ENCODE peak calls at places on chromosomes 1 and 21, in four cellular contexts. I is adrenal gland, E is uterus, A is psoas muscle. H is an unnamed sample.

GRCh38 chr1:172815740-172816139 is 156.8 kb downstream of the FASLG start:
- DNase-seq in I (no peak), E (no peak), A (no peak), H (no peak)

GRCh38 chr21:16075594-16076282 is 346.0 kb downstream of the USP25 start:
- DNase-seq in I (no peak), E (no peak), A (no peak), H (no peak)

GRCh38 chr1:30512253-30512921 is 211.0 kb downstream of the MATN1 start:
- DNase-seq in I (no peak), E (no peak), A (no peak), H (no peak)

GRCh38 chr21:45027241-45028196 is 46.9 kb upstream of the ADARB1 start:
- DNase-seq in I (no peak), E (no peak), A (no peak), H (no peak)

GRCh38 chr1:64122588-64122987 is 80.8 kb upstream of the UBE2U start:
- DNase-seq in I (no peak), E (no peak), A (no peak), H (no peak)

GRCh38 chr1:203148127-203148526 is 20.6 kb downstream of the ADORA1 start:
- DNase-seq in I (no peak), E (no peak), A (no peak), H (no peak)

GRCh38 chr1:94069649-94070285 is 51.2 kb downstream of the ABCA4 start:
- DNase-seq in I (no peak), E (no peak), A (no peak), H (no peak)

GRCh38 chr21:36663033-36663855 is 35.7 kb upstream of the SIM2 start:
- DNase-seq in I (no peak), E (no peak), A (no peak), H (no peak)

GRCh38 chr1:17661546-17662157 is 93.5 kb upstream of the ACTL8 start:
- DNase-seq in I (peak), E (peak), A (peak), H (peak)

GRCh38 chr1:214224605-214225354 is 56.2 kb upstream of the SMYD2 start:
- DNase-seq in I (no peak), E (no peak), A (no peak), H (no peak)

GRCh38 chr1:81254068-81254467 is 546.7 kb upstream of the ADGRL2 start:
- DNase-seq in I (no peak), E (no peak), A (no peak), H (no peak)

GRCh38 chr1:232368821-232369321 is 261.1 kb downstream of the SIPA1L2 start:
- DNase-seq in I (no peak), E (no peak), A (no peak), H (no peak)

GRCh38 chr1:91725961-91726704 is 159.8 kb downstream of the TGFBR3 start:
- DNase-seq in I (peak), E (peak), A (peak), H (no peak)

GRCh38 chr1:39047374-39048229 is 21.5 kb downstream of the NDUFS5 start:
- DNase-seq in I (peak), E (peak), A (peak), H (no peak)

GRCh38 chr1:210123383-210123782 is 109.2 kb upstream of the SERTAD4 start:
- DNase-seq in I (no peak), E (no peak), A (no peak), H (no peak)

GRCh38 chr21:34819357-34819999 is 150.7 kb downstream of the CLIC6 start:
- DNase-seq in I (no peak), E (no peak), A (no peak), H (no peak)
- H3K27ac ChIP-seq in I (no peak), E (no peak), A (peak), H (no peak)

GRCh38 chr1:236417325-236417724 is 23.2 kb downstream of the EDARADD start:
- DNase-seq in I (no peak), E (no peak), A (no peak), H (no peak)
- H3K27ac ChIP-seq in I (no peak), E (no peak), A (no peak), H (no peak)

DNA sequence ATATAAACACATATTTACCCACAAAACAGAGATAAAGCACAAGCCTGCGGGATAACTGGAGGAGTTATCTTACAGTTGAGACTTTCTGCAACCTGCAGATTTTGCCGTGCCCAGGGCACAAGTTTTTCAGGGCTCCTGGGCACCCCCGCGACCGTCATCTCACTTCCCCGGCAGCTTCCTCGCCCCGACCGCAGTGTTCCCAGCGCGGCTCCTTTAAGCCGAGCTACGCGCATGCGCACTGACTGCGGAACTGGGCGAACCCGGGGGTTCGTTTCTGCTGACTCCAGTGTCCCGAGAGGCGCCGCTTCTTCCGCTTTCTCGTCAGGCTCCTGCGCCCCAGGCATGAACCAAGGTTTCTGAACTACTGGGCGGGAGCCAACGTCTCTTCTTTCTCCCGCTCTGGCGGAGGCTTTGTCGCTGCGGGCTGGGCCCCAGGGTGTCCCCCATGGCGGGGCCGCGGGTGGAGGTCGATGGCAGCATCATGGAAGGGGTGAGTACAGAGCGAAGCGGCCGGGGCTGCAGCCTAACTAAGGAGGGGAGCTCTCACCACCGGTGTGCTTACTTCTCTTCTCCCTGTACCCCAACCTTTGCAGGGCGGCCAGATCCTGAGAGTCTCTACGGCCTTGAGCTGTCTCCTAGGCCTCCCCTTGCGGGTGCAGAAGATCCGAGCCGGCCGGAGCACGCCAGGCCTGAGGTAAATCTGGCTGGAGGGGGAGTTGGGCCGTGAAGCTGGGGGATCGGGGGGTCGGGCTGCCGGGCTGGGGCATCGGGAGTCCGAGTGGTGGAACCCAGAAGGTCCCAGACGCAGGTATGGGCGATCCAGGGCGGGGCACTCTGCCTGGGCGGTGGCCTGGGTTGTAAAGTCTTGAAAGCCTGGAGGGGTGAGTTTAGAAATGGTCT is at the start of gene RTCA:
- DNase-seq in I (peak), E (peak), A (peak), H (peak)
- H3K27ac ChIP-seq in I (peak), E (peak), A (peak), H (peak)

DNA sequence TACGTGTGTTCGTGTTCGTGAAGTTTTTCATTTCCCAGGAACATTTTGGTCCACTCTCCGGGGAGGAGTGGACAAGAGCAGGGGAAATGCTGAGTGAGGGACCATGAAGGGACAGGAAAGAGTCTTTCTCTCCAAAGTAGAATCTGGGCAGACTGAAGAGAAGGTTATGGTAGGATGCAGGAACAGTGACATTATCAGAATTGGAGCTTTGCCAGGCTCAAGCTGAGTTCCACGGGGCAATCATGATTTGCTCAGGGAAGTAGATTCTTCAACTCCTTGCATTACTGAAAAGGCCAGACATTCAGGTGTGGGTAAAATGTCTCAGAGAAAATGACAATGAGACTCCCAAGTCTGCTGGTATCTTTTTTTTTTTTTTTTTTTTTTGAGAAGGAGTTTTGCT is 16.6 kb downstream of the ATP1A4 start:
- DNase-seq in I (no peak), E (no peak), A (no peak), H (no peak)
- H3K27ac ChIP-seq in I (no peak), E (no peak), A (peak), H (no peak)

GRCh38 chr1:226710501-226710900 is 28.6 kb downstream of the ITPKB start:
- DNase-seq in I (no peak), E (no peak), A (no peak), H (no peak)

GRCh38 chr1:226709942-226710341 is 29.1 kb downstream of the ITPKB start:
- DNase-seq in I (no peak), E (no peak), A (no peak), H (no peak)

GRCh38 chr1:226711976-226712778 is 26.9 kb downstream of the ITPKB start:
- DNase-seq in I (no peak), E (no peak), A (no peak), H (no peak)

GRCh38 chr1:226714148-226714547 is 24.9 kb downstream of the ITPKB start:
- DNase-seq in I (no peak), E (no peak), A (no peak), H (no peak)

GRCh38 chr1:226712779-226713420 is 26.2 kb downstream of the ITPKB start:
- DNase-seq in I (no peak), E (no peak), A (no peak), H (no peak)
- H3K27ac ChIP-seq in I (no peak), E (peak), A (no peak), H (peak)

GRCh38 chr21:34938079-34938764 is 110.9 kb downstream of the RUNX1 start:
- DNase-seq in I (no peak), E (no peak), A (no peak), H (no peak)
- H3K27ac ChIP-seq in I (no peak), E (no peak), A (no peak), H (no peak)

DNA sequence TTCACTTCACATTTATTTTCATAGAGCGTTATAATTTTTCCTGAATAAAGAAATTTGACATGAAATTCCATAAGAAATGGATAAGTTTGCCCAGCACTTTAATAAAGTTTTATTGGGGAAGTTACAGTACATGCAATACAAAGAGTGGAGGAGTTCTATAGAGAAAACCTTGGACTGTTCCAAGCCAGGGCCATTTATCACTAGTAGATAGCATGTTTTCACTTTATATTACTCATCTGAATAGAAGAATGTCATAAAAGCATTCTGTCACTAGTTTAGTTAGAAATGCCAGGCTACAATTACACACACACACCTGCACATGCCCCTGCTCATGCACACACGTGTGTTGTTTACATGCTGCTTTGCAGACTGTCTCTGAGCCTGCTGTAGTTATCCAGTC is 123.3 kb downstream of the NEK7 start:
- DNase-seq in I (no peak), E (no peak), A (no peak), H (no peak)
- H3K27ac ChIP-seq in I (no peak), E (no peak), A (no peak), H (no peak)

GRCh38 chr1:160522622-160523345 is at the start of gene SLAMF6:
- DNase-seq in I (no peak), E (no peak), A (no peak), H (no peak)
- H3K27ac ChIP-seq in I (no peak), E (no peak), A (no peak), H (no peak)

DNA sequence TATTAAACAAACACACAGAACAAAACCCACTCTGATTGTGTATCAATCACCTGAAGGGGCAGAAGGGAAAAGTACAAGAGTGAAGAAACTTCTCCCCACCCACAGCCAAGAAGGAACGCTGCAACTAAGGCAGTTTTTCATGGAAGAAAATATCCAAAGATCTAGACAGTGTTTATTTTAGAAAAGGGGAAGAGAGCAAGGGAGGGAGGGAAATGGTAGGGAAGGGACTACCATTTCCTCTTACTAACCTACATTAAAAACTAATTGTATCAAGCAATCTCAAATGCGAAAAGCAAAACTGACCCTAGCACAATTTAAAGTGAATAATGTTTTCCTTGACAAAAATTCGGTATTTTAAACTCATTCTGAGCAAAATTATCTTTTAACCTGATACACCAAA is 3.5 kb downstream of the NRIP1 start:
- DNase-seq in I (no peak), E (no peak), A (no peak), H (no peak)
- H3K27ac ChIP-seq in I (no peak), E (no peak), A (peak), H (no peak)

DNA sequence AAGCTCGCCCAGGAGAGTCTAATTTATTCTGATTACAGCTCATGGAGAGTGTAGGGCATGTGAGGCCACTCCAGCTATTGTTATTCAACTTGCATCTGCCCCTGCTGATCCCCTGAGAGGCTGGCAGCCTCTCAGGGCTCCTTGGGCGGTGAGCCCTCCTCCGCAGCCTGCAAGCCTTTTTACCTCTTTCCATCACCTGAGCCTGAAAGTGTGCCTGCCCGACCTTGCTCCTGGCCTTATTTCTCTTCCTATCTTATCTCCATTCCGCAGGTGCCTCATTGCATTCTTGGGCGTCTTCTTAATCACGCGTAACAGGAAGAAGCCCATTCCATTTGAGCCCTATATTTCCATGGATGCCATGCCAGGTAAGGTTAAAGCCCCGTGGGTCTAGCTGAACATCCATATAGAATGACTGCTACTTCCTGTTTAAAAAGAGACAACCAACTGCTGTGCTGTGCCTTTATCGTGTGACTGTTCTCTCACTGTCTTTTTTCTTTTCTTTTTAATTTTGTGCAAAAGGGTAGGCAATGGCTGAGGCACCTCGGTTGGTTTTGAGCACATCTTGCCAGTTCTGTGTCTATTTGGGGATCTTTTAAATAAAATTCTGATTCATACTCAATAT is 38.8 kb upstream of the RCAN3 start:
- DNase-seq in I (no peak), E (no peak), A (no peak), H (no peak)
- H3K27ac ChIP-seq in I (no peak), E (no peak), A (no peak), H (no peak)

H was measured in substantia nigra.